ENCODE peak calls at places on chromosome 15, in four cellular contexts. H is CD4-positive, CD25-positive, alpha-beta regulatory T cell; L is ACHN; F is left colon. U is an unnamed sample.

GRCh38 chr15:58331562-58331902 is 100.3 kb upstream of the LIPC start:
- DNase-seq in H (no peak), L (no peak), F (no peak), U (no peak)

GRCh38 chr15:49990835-49991540 is 128.0 kb downstream of the ATP8B4 start:
- DNase-seq in H (no peak), L (no peak), F (no peak), U (no peak)

GRCh38 chr15:40906947-40907802 is 12.9 kb downstream of the VPS18 start:
- DNase-seq in H (peak), L (no peak), F (peak), U (no peak)

GRCh38 chr15:60093273-60094067 is 89.4 kb downstream of the FOXB1 start:
- DNase-seq in H (no peak), L (no peak), F (peak), U (no peak)

GRCh38 chr15:99137877-99138276 is 33.0 kb downstream of the SYNM start:
- DNase-seq in H (no peak), L (no peak), F (no peak), U (no peak)

GRCh38 chr15:78264304-78265136 is at the start of gene DNAJA4:
- DNase-seq in H (peak), L (peak), F (peak), U (no peak)

GRCh38 chr15:35975941-35976340 is 430.0 kb upstream of the DPH6 start:
- DNase-seq in H (no peak), L (no peak), F (no peak), U (no peak)

GRCh38 chr15:83871808-83872559 is 218.1 kb downstream of the ADAMTSL3 start:
- DNase-seq in H (no peak), L (peak), F (no peak), U (peak)

GRCh38 chr15:63156086-63156707 is 1.1 kb downstream of the RPS27L start:
- DNase-seq in H (no peak), L (peak), F (no peak), U (no peak)

GRCh38 chr15:97968380-97968779 is 7.9 kb downstream of the ARRDC4 start:
- DNase-seq in H (no peak), L (peak), F (no peak), U (no peak)

GRCh38 chr15:53611145-53611920 is 148.1 kb downstream of the WDR72 start:
- DNase-seq in H (no peak), L (peak), F (no peak), U (peak)

U was measured in RCC 7860.